ENCODE peak calls at places on chromosomes 6 and 20, in six cellular contexts. One of them, this sample, is unnamed. For H3K4me1, the result is how much of the 10 kb centered on the place peaks cover.

GRCh38 chr20:44609511-44610312 is 27.3 kb downstream of the PKIG start:
- DNase-seq in mesenchymal stem cell: peak
- DNase-seq in neuronal stem cell: peak
- DNase-seq in IMR-90: peak
- DNase-seq in trophoblast cell: peak
- DNase-seq in H1: peak
- DNase-seq in this sample: peak

GRCh38 chr20:40578961-40579360 is 110.1 kb downstream of the MAFB start:
- DNase-seq in mesenchymal stem cell: no peak
- DNase-seq in neuronal stem cell: no peak
- DNase-seq in IMR-90: no peak
- DNase-seq in trophoblast cell: no peak
- DNase-seq in H1: no peak
- DNase-seq in this sample: no peak

GRCh38 chr6:149060300-149060984 is 257.1 kb upstream of the TAB2 start:
- DNase-seq in mesenchymal stem cell: peak
- DNase-seq in neuronal stem cell: no peak
- DNase-seq in IMR-90: peak
- DNase-seq in trophoblast cell: peak
- DNase-seq in H1: no peak
- DNase-seq in this sample: no peak

GRCh38 chr20:51767867-51768758 is at the start of gene ATP9A:
- DNase-seq in mesenchymal stem cell: peak
- DNase-seq in neuronal stem cell: no peak
- DNase-seq in IMR-90: peak
- DNase-seq in trophoblast cell: peak
- DNase-seq in H1: peak
- DNase-seq in this sample: no peak

GRCh38 chr6:36599791-36600209 is 5.6 kb downstream of the SRSF3 start:
- DNase-seq in mesenchymal stem cell: peak
- DNase-seq in neuronal stem cell: no peak
- DNase-seq in IMR-90: peak
- DNase-seq in trophoblast cell: peak
- DNase-seq in H1: peak
- DNase-seq in this sample: peak

GRCh38 chr20:34473262-34473883 is 42.8 kb upstream of the DYNLRB1 start:
- DNase-seq in mesenchymal stem cell: peak
- DNase-seq in neuronal stem cell: peak
- DNase-seq in IMR-90: peak
- DNase-seq in trophoblast cell: peak
- DNase-seq in H1: peak
- DNase-seq in this sample: peak

GRCh38 chr6:110392727-110393126 is 22.6 kb downstream of the DDO start:
- DNase-seq in mesenchymal stem cell: no peak
- DNase-seq in neuronal stem cell: no peak
- DNase-seq in IMR-90: no peak
- DNase-seq in trophoblast cell: no peak
- DNase-seq in H1: no peak
- DNase-seq in this sample: peak

GRCh38 chr20:62918137-62918536 is 8.2 kb downstream of the DIDO1 start:
- DNase-seq in mesenchymal stem cell: no peak
- DNase-seq in neuronal stem cell: no peak
- DNase-seq in IMR-90: no peak
- DNase-seq in trophoblast cell: no peak
- DNase-seq in H1: no peak
- DNase-seq in this sample: no peak

GRCh38 chr20:63035284-63036185 is 28.8 kb upstream of the BHLHE23 start:
- DNase-seq in mesenchymal stem cell: no peak
- DNase-seq in neuronal stem cell: no peak
- DNase-seq in IMR-90: no peak
- DNase-seq in trophoblast cell: no peak
- DNase-seq in H1: peak
- DNase-seq in this sample: no peak

GRCh38 chr20:48734104-48734749 is 93.6 kb downstream of the PREX1 start:
- DNase-seq in mesenchymal stem cell: no peak
- DNase-seq in neuronal stem cell: no peak
- DNase-seq in IMR-90: no peak
- DNase-seq in trophoblast cell: peak
- DNase-seq in H1: no peak
- DNase-seq in this sample: no peak

GRCh38 chr20:29085625-29086024 is 2171.8 kb upstream of the DEFB115 start:
- DNase-seq in mesenchymal stem cell: no peak
- DNase-seq in neuronal stem cell: no peak
- DNase-seq in IMR-90: no peak
- DNase-seq in trophoblast cell: no peak
- DNase-seq in H1: no peak
- DNase-seq in this sample: no peak

GRCh38 chr6:10138917-10139316 is 276.0 kb downstream of the TFAP2A start:
- DNase-seq in mesenchymal stem cell: peak
- DNase-seq in neuronal stem cell: no peak
- DNase-seq in IMR-90: peak
- DNase-seq in trophoblast cell: no peak
- DNase-seq in H1: no peak
- DNase-seq in this sample: no peak

GRCh38 chr6:87806635-87807034 is 104.6 kb upstream of the AKIRIN2 start:
- DNase-seq in mesenchymal stem cell: no peak
- DNase-seq in neuronal stem cell: no peak
- DNase-seq in IMR-90: no peak
- DNase-seq in trophoblast cell: no peak
- DNase-seq in H1: no peak
- DNase-seq in this sample: no peak

GRCh38 chr20:3652217-3652616 is 11.0 kb downstream of the GFRA4 start:
- DNase-seq in mesenchymal stem cell: no peak
- DNase-seq in neuronal stem cell: no peak
- DNase-seq in IMR-90: no peak
- DNase-seq in trophoblast cell: no peak
- DNase-seq in H1: no peak
- DNase-seq in this sample: no peak

GRCh38 chr6:33279971-33280511 is 3.1 kb downstream of the B3GALT4 start:
- DNase-seq in mesenchymal stem cell: peak
- DNase-seq in neuronal stem cell: no peak
- DNase-seq in IMR-90: peak
- DNase-seq in trophoblast cell: peak
- DNase-seq in H1: no peak
- DNase-seq in this sample: peak

GRCh38 chr6:132188865-132189264 is 212.4 kb downstream of the MOXD1 start:
- DNase-seq in mesenchymal stem cell: peak
- DNase-seq in neuronal stem cell: no peak
- DNase-seq in IMR-90: peak
- DNase-seq in trophoblast cell: no peak
- DNase-seq in H1: no peak
- DNase-seq in this sample: no peak

GRCh38 chr20:25496968-25497401 is 88.3 kb downstream of the NINL start:
- DNase-seq in mesenchymal stem cell: peak
- DNase-seq in neuronal stem cell: no peak
- DNase-seq in IMR-90: peak
- DNase-seq in trophoblast cell: peak
- DNase-seq in H1: no peak
- DNase-seq in this sample: no peak

GRCh38 chr20:48538058-48538825 is 289.6 kb downstream of the PREX1 start:
- DNase-seq in mesenchymal stem cell: no peak
- DNase-seq in neuronal stem cell: peak
- DNase-seq in IMR-90: peak
- DNase-seq in trophoblast cell: peak
- DNase-seq in H1: no peak
- DNase-seq in this sample: no peak

GRCh38 chr6:166779381-166779780 is 152.3 kb upstream of the RPS6KA2 start:
- DNase-seq in mesenchymal stem cell: no peak
- DNase-seq in neuronal stem cell: no peak
- DNase-seq in IMR-90: no peak
- DNase-seq in trophoblast cell: no peak
- DNase-seq in H1: no peak
- DNase-seq in this sample: no peak

GRCh38 chr6:137901454-137901853 is 34.4 kb downstream of the TNFAIP3 start:
- DNase-seq in mesenchymal stem cell: no peak
- DNase-seq in neuronal stem cell: no peak
- DNase-seq in IMR-90: no peak
- DNase-seq in trophoblast cell: no peak
- DNase-seq in H1: no peak
- DNase-seq in this sample: no peak

DNA sequence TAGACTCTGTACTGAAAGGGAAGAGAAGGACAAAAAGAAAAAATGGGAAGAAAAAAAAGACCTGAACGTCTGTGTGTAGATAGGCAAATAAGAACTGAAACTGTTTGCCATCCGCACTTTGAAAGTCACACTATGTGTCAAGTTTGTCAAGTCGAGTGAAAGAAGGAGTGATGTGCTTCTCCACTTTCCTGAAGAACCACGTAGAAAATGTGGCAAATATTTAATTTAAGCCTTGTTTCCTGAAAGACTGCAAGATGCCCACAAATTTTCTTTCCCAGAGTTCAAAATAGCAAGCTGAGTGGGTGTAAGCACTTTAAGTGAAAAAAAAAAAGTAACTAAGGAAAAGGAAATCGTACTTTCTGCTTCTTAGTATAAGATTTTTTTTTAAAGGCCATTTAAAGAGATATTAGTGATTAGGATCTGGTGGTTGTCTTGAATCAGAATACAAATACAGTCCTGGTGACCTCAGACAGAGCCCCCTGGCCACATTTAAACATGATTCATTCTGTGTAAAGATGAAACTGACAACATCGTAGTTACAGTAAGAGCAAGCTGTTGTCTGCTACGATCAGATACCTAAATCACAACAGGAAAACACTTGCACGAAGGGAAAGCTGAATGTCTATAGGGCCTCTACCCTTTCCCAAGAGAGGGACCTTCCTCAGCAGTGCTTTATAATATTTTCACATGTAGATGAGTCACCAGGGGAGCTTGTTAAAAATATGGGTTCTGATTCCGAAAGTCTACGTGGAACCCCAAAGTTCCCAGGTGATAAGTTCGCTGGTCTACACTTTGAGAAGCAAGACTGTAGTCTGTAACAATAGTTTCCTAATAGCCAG is 102.3 kb downstream of the HIVEP2 start:
- DNase-seq in mesenchymal stem cell: peak
- DNase-seq in neuronal stem cell: no peak
- DNase-seq in IMR-90: peak
- DNase-seq in trophoblast cell: no peak
- DNase-seq in H1: no peak
- DNase-seq in this sample: no peak
- H2BK120ac ChIP-seq in mesenchymal stem cell: no peak
- H2BK120ac ChIP-seq in neuronal stem cell: no peak
- H2BK120ac ChIP-seq in IMR-90: peak
- H2BK120ac ChIP-seq in trophoblast cell: no peak
- H2BK120ac ChIP-seq in H1: no peak
- H2BK120ac ChIP-seq in this sample: no peak

DNA sequence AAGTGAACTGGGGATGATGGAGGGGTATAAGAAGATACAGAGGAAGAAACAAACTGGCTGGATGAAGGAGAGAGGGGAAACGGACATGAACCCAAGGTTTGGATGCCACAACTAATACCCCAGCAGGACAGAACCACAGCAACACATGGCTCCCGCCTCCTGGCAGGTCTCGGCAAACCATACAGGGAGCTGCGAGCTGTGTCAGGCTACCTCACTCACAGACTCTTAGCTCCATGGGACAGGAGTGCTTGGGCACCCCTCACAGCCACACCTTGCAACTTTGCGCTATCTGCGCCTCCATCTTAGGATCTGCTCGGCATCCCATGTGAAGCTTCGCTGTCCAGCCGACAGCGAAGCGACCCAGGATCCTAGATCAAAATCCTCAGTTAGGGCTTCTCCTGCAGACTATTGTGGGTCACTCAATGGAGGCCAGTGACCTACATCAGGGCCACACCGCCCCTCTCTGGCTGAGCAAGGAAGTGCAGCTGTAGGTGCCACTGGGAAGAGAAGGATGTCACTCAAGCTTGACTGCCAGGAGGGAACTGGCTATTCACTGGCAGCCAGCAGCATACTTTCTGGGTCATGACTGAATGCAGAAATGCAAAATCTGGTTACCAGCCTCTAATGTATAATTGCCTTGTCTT is 174.4 kb upstream of the RIN2 start:
- DNase-seq in mesenchymal stem cell: peak
- DNase-seq in neuronal stem cell: peak
- DNase-seq in IMR-90: peak
- DNase-seq in trophoblast cell: peak
- DNase-seq in H1: peak
- DNase-seq in this sample: peak
- H2AFZ ChIP-seq in mesenchymal stem cell: no peak
- H2AFZ ChIP-seq in neuronal stem cell: no peak
- H2AFZ ChIP-seq in IMR-90: no peak
- H2AFZ ChIP-seq in trophoblast cell: no peak
- H2AFZ ChIP-seq in H1: peak
- H2AFZ ChIP-seq in this sample: no peak

GRCh38 chr6:141968632-141969031 is 164.1 kb upstream of the GJE1 start:
- DNase-seq in mesenchymal stem cell: no peak
- DNase-seq in neuronal stem cell: no peak
- DNase-seq in IMR-90: no peak
- DNase-seq in trophoblast cell: no peak
- DNase-seq in H1: no peak
- DNase-seq in this sample: no peak
- H3K4me1 ChIP-seq in mesenchymal stem cell: under half
- H3K4me1 ChIP-seq in neuronal stem cell: under half
- H3K4me1 ChIP-seq in IMR-90: under half
- H3K4me1 ChIP-seq in trophoblast cell: under half
- H3K4me1 ChIP-seq in H1: under half
- H3K4me1 ChIP-seq in this sample: under half

DNA sequence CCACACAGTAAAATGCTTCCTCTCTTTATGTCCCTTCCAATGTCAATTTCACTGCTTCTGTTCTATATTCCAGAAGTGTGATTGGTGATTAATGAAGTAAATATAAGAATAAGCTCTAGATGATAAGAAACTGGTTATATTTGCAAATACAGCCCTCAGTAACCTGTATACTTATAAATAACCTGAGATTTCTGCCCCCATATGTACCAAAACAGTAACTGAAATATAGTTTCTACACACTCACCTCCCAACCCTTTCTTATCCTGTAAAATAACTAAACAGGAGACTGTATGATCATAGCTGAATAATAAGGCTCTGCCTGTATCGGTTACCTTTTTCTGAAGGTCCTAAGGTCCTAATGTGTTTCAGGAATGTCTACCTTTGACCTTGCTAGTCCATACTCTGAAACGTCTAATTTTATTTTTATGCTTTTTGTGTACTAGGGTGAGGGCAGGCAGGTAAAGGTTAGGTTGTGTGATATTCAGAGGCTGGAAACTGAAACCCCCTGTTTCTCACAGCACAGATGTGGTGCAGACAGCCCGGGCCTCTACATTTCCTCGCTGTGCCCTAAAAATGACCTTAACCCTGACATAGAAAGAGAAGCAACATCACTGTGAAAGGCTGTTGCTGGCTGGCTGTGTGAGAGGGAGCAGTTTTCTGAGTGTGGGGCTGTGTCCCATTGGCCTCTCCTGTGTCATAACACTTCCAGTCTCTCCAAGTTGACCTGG is 378.8 kb downstream of the CENPW start:
- DNase-seq in mesenchymal stem cell: no peak
- DNase-seq in neuronal stem cell: no peak
- DNase-seq in IMR-90: no peak
- DNase-seq in trophoblast cell: no peak
- DNase-seq in H1: no peak
- DNase-seq in this sample: no peak
- H2BK120ac ChIP-seq in mesenchymal stem cell: no peak
- H2BK120ac ChIP-seq in neuronal stem cell: no peak
- H2BK120ac ChIP-seq in IMR-90: no peak
- H2BK120ac ChIP-seq in trophoblast cell: no peak
- H2BK120ac ChIP-seq in H1: no peak
- H2BK120ac ChIP-seq in this sample: no peak

This sample was measured in H9.